ENCODE peak calls at places on chromosomes 3 and 15, in ten cellular contexts. Y is mesendoderm; B is A549; Z is stimulated activated CD4-positive, alpha-beta T cell treated with anti-CD3 and anti-CD28 coated beads, Interleukin-1b, Interleukin-23, amount 100 ng/mL, for 48 hours; C is C1 segment of cervical spinal cord; A is MCF 10A; P is SJCRH30; R is left colon; L is dorsolateral prefrontal cortex; O is stromal cell of bone marrow. G is an unnamed sample.

GRCh38 chr3:193982258-193982659 is 153.7 kb upstream of the HES1 start:
- DNase-seq in C (peak), Z (no peak), B (no peak), Y (no peak), A (peak), R (peak), P (no peak), L (peak), O (peak), G (peak)

GRCh38 chr3:128466840-128467541 is at the start of gene DNAJB8:
- DNase-seq in Z (peak), P (no peak), Y (no peak), B (no peak), O (no peak), C (no peak), A (no peak), L (no peak), R (no peak), G (no peak)

GRCh38 chr15:25789206-25789605 is 73.9 kb downstream of the ATP10A start:
- DNase-seq in O (peak), Y (no peak), Z (no peak), B (no peak), L (no peak), P (no peak), A (no peak), C (no peak), R (no peak), G (no peak)

GRCh38 chr15:77295446-77295845 is 124.5 kb downstream of the PEAK1 start:
- DNase-seq in R (no peak), Z (no peak), B (no peak), C (no peak), O (peak), L (no peak), P (no peak), A (no peak), Y (no peak), G (no peak)

GRCh38 chr3:74559301-74559700 is 55.2 kb downstream of the CNTN3 start:
- DNase-seq in A (no peak), O (no peak), R (no peak), Y (peak), B (no peak), Z (no peak), C (no peak), L (no peak), P (no peak), G (no peak)

GRCh38 chr3:13427662-13428603 is 7.8 kb upstream of the NUP210 start:
- DNase-seq in Y (no peak), A (no peak), O (no peak), C (no peak), P (no peak), R (no peak), Z (no peak), L (no peak), B (no peak), G (no peak)

GRCh38 chr3:183301937-183302580 is 49.0 kb downstream of the B3GNT5 start:
- DNase-seq in O (no peak), A (no peak), Z (no peak), Y (no peak), L (no peak), B (no peak), R (no peak), C (no peak), P (no peak), G (no peak)

GRCh38 chr3:18900994-18901393 is 247.3 kb upstream of the KCNH8 start:
- DNase-seq in C (no peak), L (no peak), Y (no peak), O (peak), B (no peak), A (no peak), Z (no peak), R (no peak), P (no peak), G (no peak)

GRCh38 chr15:97909291-97909891 is 51.1 kb upstream of the ARRDC4 start:
- DNase-seq in B (peak), P (peak), A (peak), R (peak), L (peak), O (peak), C (peak), Z (peak), Y (peak), G (peak)

GRCh38 chr3:193782747-193783146 is 189.7 kb downstream of the OPA1 start:
- DNase-seq in Z (no peak), O (no peak), P (no peak), C (no peak), A (no peak), R (no peak), L (no peak), Y (peak), B (no peak), G (no peak)